ENCODE peak calls at places on chromosomes 11 and 22, in five cellular contexts. X is activated T-cell treated with anti-CD3 and anti-CD28 coated beads, Interleukin-2, amount 50 U/mL, for 72 hours; Q is fibroblast of villous mesenchyme; S is astrocyte of the spinal cord; Y is adrenal gland. N is an unnamed sample.

GRCh38 chr11:117868815-117869642 is 7.4 kb downstream of the FXYD6 start:
- DNase-seq in X (no peak), Q (no peak), S (no peak), Y (no peak), N (no peak)

GRCh38 chr11:36719708-36720107 is 121.7 kb upstream of the RAG2 start:
- DNase-seq in X (no peak), Q (no peak), S (no peak), Y (no peak), N (no peak)

GRCh38 chr11:96155627-96156378 is 187.2 kb downstream of the MAML2 start:
- DNase-seq in X (peak; percentile 91), Q (peak; percentile 97), S (peak; percentile 98), Y (peak; percentile 93), N (peak; percentile 51)

GRCh38 chr11:14336507-14337503 is 22.2 kb downstream of the RRAS2 start:
- DNase-seq in X (peak; percentile 37), Q (peak; percentile 85), S (peak; percentile 92), Y (no peak), N (no peak)

GRCh38 chr11:35174666-35175065 is 35.7 kb downstream of the CD44 start:
- DNase-seq in X (no peak), Q (peak; percentile 83), S (peak; percentile 85), Y (no peak), N (no peak)

GRCh38 chr11:120306519-120307242 is 18.4 kb upstream of the TLCD5 start:
- DNase-seq in X (no peak), Q (peak; percentile 71), S (peak; percentile 85), Y (peak; percentile 69), N (no peak)

GRCh38 chr22:32606181-32606580 is 131.6 kb downstream of the FBXO7 start:
- DNase-seq in X (no peak), Q (peak; percentile 82), S (no peak), Y (no peak), N (no peak)

GRCh38 chr11:33172996-33173395 is 11.7 kb upstream of the CSTF3 start:
- DNase-seq in X (no peak), Q (peak; percentile 70), S (no peak), Y (peak; percentile 39), N (no peak)

GRCh38 chr11:85810871-85811611 is at the start of gene SYTL2:
- DNase-seq in X (peak; percentile 85), Q (peak; percentile 44), S (peak; percentile 50), Y (peak; percentile 64), N (peak; percentile 74)

GRCh38 chr11:34787899-34788298 is 128.3 kb downstream of the APIP start:
- DNase-seq in X (no peak), Q (peak; percentile 19), S (no peak), Y (no peak), N (no peak)

GRCh38 chr11:26137651-26138050 is 194.3 kb upstream of the ANO3 start:
- DNase-seq in X (no peak), Q (no peak), S (no peak), Y (no peak), N (no peak)

GRCh38 chr11:78138694-78139421 is 568 bp downstream of the ALG8 start:
- DNase-seq in X (peak; percentile 36), Q (no peak), S (peak; percentile 15), Y (no peak), N (no peak)

N was measured in left lobe of liver.